ENCODE peak calls at places on chromosome 19, in four cellular contexts. E is activated T-helper 9 cell treated with anti-CD3 and anti-CD28 coated beads, Interleukin-2, amount 50 U/mL, for 16 hours; U is heart left ventricle; C is amniotic stem cell. W is an unnamed sample.

GRCh38 chr19:5128932-5129389 is 160.0 kb downstream of the KDM4B start:
- DNase-seq in C (no peak), E (no peak), U (peak), W (no peak)

GRCh38 chr19:1503925-1504430 is 8.8 kb downstream of the ADAMTSL5 start:
- DNase-seq in U (no peak), E (no peak), C (no peak), W (no peak)

GRCh38 chr19:10270180-10270615 is 722 bp upstream of the ICAM1 start:
- DNase-seq in C (no peak), E (peak), U (peak), W (peak)

GRCh38 chr19:17041994-17042393 is 15.4 kb upstream of the CPAMD8 start:
- DNase-seq in E (no peak), U (peak), C (no peak), W (no peak)

GRCh38 chr19:1851581-1852293 is 3.5 kb upstream of the REXO1 start:
- DNase-seq in E (peak), C (no peak), U (no peak), W (no peak)

GRCh38 chr19:2475018-2475701 is 767 bp upstream of the GADD45B start:
- DNase-seq in C (no peak), E (peak), U (peak), W (peak)

GRCh38 chr19:5090780-5091575 is 122.1 kb downstream of the KDM4B start:
- DNase-seq in U (peak), C (no peak), E (no peak), W (peak)

GRCh38 chr19:39415111-39416046 is 2.9 kb downstream of the PLEKHG2 start:
- DNase-seq in C (no peak), E (no peak), U (no peak), W (peak)

GRCh38 chr19:21680026-21680425 is 87.4 kb downstream of the ZNF100 start:
- DNase-seq in C (no peak), E (no peak), U (no peak), W (no peak)

GRCh38 chr19:31350033-31350692 is 927 bp upstream of the TSHZ3 start:
- DNase-seq in C (no peak), E (no peak), U (peak), W (peak)

GRCh38 chr19:18399008-18399407 is 1.6 kb upstream of the LRRC25 start:
- DNase-seq in E (no peak), U (peak), C (no peak), W (peak)

GRCh38 chr19:57321164-57321563 is 892 bp downstream of the ZNF543 start:
- DNase-seq in U (no peak), E (no peak), C (no peak), W (no peak)

GRCh38 chr19:8655340-8655709 is 24.9 kb downstream of the NFILZ start:
- DNase-seq in C (no peak), E (peak), U (no peak), W (no peak)

GRCh38 chr19:16073988-16074387 is 2.3 kb upstream of the TPM4 start:
- DNase-seq in C (no peak), E (no peak), U (no peak), W (no peak)